ENCODE peak calls at places on chromosomes 5 and 9, in eight cellular contexts. W is GM12878, C is HCT116, E is K562, U is HepG2, G is Panc1, Y is upper lobe of left lung, A is GM23338. M is an unnamed sample.

GRCh38 chr5:95717439-95717838 is 13.7 kb upstream of the RHOBTB3 start:
- ATAC-seq in W (no peak), C (no peak), E (peak; percentile 43), U (no peak), G (no peak), Y (no peak), A (no peak), M (no peak)

GRCh38 chr5:157113007-157113406 is 4.2 kb upstream of the HAVCR2 start:
- ATAC-seq in W (no peak), C (no peak), E (no peak), U (no peak), G (no peak), Y (no peak), A (no peak), M (peak; percentile 31)

GRCh38 chr9:209143-209758 is 5.4 kb upstream of the DOCK8 start:
- ATAC-seq in W (no peak), C (no peak), E (peak; percentile 75), U (no peak), G (no peak), Y (no peak), A (no peak), M (no peak)

GRCh38 chr9:754150-754931 is 87.2 kb upstream of the DMRT1 start:
- ATAC-seq in W (no peak), C (no peak), E (no peak), U (no peak), G (no peak), Y (no peak), A (no peak), M (no peak)

GRCh38 chr5:68041293-68041692 is 174.3 kb upstream of the PIK3R1 start:
- ATAC-seq in W (peak; percentile 98), C (no peak), E (no peak), U (no peak), G (no peak), Y (no peak), A (no peak), M (no peak)

GRCh38 chr5:160968480-160968879 is 116.5 kb upstream of the ATP10B start:
- ATAC-seq in W (no peak), C (no peak), E (no peak), U (no peak), G (no peak), Y (no peak), A (no peak), M (no peak)

GRCh38 chr9:125989524-125990180 is 242.5 kb downstream of the PBX3 start:
- ATAC-seq in W (no peak), C (no peak), E (no peak), U (no peak), G (no peak), Y (no peak), A (no peak), M (no peak)

GRCh38 chr5:15502208-15502607 is 2.2 kb downstream of the FBXL7 start:
- ATAC-seq in W (no peak), C (no peak), E (no peak), U (no peak), G (no peak), Y (no peak), A (no peak), M (no peak)

GRCh38 chr9:26939934-26940711 is 6.9 kb downstream of the PLAA start:
- ATAC-seq in W (peak; percentile 10), C (no peak), E (no peak), U (no peak), G (no peak), Y (no peak), A (no peak), M (no peak)

GRCh38 chr9:93295031-93295430 is 111.1 kb downstream of the WNK2 start:
- ATAC-seq in W (peak; percentile 34), C (no peak), E (no peak), U (no peak), G (peak; percentile 46), Y (no peak), A (peak; percentile 39), M (no peak)

GRCh38 chr5:91119941-91120850 is 262.9 kb downstream of the ARRDC3 start:
- ATAC-seq in W (no peak), C (no peak), E (no peak), U (peak; percentile 40), G (no peak), Y (peak; percentile 71), A (peak; percentile 48), M (peak; percentile 80)

GRCh38 chr9:4009006-4009511 is 290.8 kb downstream of the GLIS3 start:
- ATAC-seq in W (no peak), C (no peak), E (no peak), U (no peak), G (no peak), Y (no peak), A (no peak), M (no peak)

GRCh38 chr5:80101993-80102392 is 66.8 kb downstream of the THBS4 start:
- ATAC-seq in W (peak; percentile 80), C (no peak), E (no peak), U (no peak), G (no peak), Y (no peak), A (no peak), M (no peak)

GRCh38 chr5:132953710-132954109 is 9.7 kb downstream of the AFF4 start:
- ATAC-seq in W (no peak), C (no peak), E (no peak), U (no peak), G (no peak), Y (no peak), A (no peak), M (no peak)

GRCh38 chr5:7474821-7475403 is 79.0 kb downstream of the ADCY2 start:
- ATAC-seq in W (no peak), C (no peak), E (peak; percentile 62), U (no peak), G (no peak), Y (peak; percentile 53), A (peak; percentile 54), M (no peak)

GRCh38 chr9:94826644-94827410 is 100.3 kb downstream of the AOPEP start:
- ATAC-seq in W (peak; percentile 40), C (no peak), E (no peak), U (peak; percentile 72), G (no peak), Y (no peak), A (no peak), M (no peak)

GRCh38 chr5:65268520-65268919 is 213.2 kb downstream of the ADAMTS6 start:
- ATAC-seq in W (no peak), C (no peak), E (no peak), U (no peak), G (no peak), Y (no peak), A (no peak), M (no peak)

GRCh38 chr5:16741007-16741406 is 124.2 kb upstream of the RETREG1 start:
- ATAC-seq in W (no peak), C (no peak), E (no peak), U (no peak), G (no peak), Y (no peak), A (peak; percentile 46), M (no peak)

GRCh38 chr9:122128432-122129343 is 30.9 kb downstream of the NDUFA8 start:
- ATAC-seq in W (no peak), C (no peak), E (no peak), U (no peak), G (no peak), Y (no peak), A (no peak), M (peak; percentile 20)

GRCh38 chr9:106697799-106698591 is 165.0 kb upstream of the ZNF462 start:
- ATAC-seq in W (no peak), C (no peak), E (no peak), U (no peak), G (no peak), Y (peak; percentile 90), A (no peak), M (peak; percentile 89)
- TF ChIP-seq POLR2AphosphoS5 in W (no peak), C (no peak), E (no peak), U (no peak), G (no peak), Y (peak; percentile 20), A (no peak), M (peak; percentile 79)

DNA sequence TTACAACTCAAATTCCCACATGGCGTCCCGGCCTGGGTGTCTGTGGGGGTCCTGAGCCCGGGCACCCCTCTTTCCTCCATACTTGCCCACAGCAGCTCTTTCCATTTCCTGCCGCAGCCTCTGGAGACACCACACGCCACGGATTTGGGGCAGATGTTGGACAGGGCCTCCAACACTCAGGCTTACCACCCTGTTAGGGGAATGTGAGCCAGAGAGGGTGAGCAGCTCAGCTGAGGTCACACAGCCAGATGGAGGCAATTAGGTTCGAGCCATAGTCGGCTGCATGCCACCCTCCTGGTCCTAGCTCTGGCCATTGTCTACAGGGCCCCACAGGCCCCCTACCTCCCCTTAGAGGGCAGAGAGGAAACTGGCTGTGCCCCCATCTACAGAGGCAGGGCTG is 75.6 kb upstream of the STXBP1 start:
- ATAC-seq in W (no peak), C (no peak), E (no peak), U (no peak), G (no peak), Y (no peak), A (no peak), M (no peak)
- H3K27ac ChIP-seq in W (no peak overlapping the region), C (no peak overlapping the region), E (no peak overlapping the region), U (no peak overlapping the region), G (peak overlapping the region; percentile 73), Y (peak overlapping the region; percentile 58), A (peak overlapping the region; percentile 1), M (peak overlapping the region; percentile 62)

DNA sequence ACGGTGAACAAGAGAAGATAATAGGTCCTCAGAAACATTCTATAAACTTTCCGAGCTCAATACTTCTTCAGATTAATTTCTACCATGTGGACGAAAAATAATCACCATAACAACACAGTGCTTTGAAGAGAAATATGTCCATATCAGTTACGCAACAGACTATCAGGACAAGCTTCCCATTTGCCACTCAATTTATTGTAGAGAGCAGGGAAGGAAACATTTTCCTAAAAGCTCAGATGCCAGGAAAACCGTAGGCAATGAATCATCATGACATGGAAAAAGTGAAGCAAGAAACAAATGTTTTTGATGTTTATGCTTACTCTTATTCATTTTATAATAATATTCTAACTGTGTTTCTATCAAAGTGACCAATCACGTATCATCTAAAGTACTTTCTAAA is 87.6 kb downstream of the S1PR3 start:
- ATAC-seq in W (no peak), C (no peak), E (no peak), U (no peak), G (no peak), Y (no peak), A (no peak), M (peak; percentile 71)
- TF ChIP-seq POLR2AphosphoS5 in W (no peak), C (no peak), E (no peak), U (no peak), G (no peak), Y (peak; percentile 21), A (no peak), M (peak; percentile 67)

DNA sequence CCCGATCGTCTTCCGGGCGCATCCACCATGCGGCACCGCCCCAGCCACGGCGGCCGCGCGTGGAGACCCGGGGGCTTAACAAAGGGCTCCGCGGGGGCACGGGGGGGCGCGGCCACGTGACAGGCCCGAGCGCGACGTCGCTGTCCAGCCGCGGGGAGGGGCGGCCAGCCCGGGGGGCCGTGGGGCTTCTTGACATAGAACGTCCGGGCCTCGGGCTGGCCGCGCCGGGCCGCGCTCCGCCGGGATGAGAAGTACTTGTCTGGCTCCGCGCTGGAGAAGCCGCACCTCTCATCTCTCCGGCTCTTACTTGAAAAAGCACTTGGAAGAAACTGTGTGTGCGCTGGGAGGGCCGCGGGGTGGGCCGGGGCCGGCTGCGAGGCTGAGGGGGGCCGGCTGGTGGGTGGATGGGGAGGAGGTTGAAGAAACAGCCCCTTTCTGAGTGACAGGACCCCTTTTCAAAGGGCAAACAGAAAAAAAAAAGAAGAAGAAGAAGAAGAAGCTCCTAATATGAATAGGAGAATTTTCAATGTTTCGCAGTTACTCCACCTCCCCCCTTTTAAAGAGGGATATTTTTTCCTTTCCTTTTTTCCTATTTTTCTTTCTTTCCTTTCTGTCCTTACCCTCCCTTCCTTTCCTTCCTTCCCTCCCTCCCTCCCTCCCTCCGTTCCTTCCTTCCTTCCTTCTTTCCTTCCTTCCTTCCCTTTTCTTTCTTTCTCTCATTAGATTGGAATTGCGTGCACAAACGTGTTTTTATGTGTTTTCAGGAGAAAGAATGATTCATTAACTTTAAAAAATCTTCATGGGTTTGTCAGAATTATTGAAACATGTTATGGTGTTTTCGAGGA is 21.3 kb downstream of the NR2F1 start:
- ATAC-seq in W (no peak), C (no peak), E (no peak), U (no peak), G (no peak), Y (no peak), A (peak; percentile 14), M (no peak)
- H3K27ac ChIP-seq in W (no peak overlapping the region), C (no peak overlapping the region), E (no peak overlapping the region), U (no peak overlapping the region), G (no peak overlapping the region), Y (peak overlapping the region; percentile 59), A (no peak overlapping the region), M (peak overlapping the region; percentile 83)

M was measured in gastroesophageal sphincter.